ENCODE peak calls at places on chromosomes 1 and 21, in eight cellular contexts. B is cardiac fibroblast, R is breast epithelium, C is endodermal cell, J is astrocyte of the spinal cord, K is HCT116, S is lung, V is neural progenitor cell. Y is an unnamed sample.

GRCh38 chr1:175157200-175157599 is 35.4 kb downstream of the KIAA0040 start:
- DNase-seq in B (no peak), R (no peak), C (no peak), J (no peak), K (no peak), S (no peak), V (no peak), Y (no peak)

GRCh38 chr1:216186131-216186530 is 237.1 kb downstream of the USH2A start:
- DNase-seq in B (no peak), R (no peak), C (no peak), J (no peak), K (no peak), S (no peak), V (no peak), Y (no peak)

GRCh38 chr1:176949033-176949662 is 215.4 kb downstream of the ASTN1 start:
- DNase-seq in B (peak), R (peak), C (peak), J (peak), K (peak), S (peak), V (peak), Y (peak)

GRCh38 chr1:89487972-89488371 is 36.7 kb upstream of the LRRC8B start:
- DNase-seq in B (no peak), R (no peak), C (no peak), J (no peak), K (no peak), S (no peak), V (no peak), Y (no peak)

GRCh38 chr1:44405804-44406743 is 1.0 kb downstream of the RNF220 start:
- DNase-seq in B (peak), R (no peak), C (peak), J (no peak), K (no peak), S (no peak), V (peak), Y (peak)

GRCh38 chr1:235002706-235003300 is 125.8 kb downstream of the TOMM20 start:
- DNase-seq in B (no peak), R (no peak), C (no peak), J (no peak), K (no peak), S (no peak), V (no peak), Y (no peak)

GRCh38 chr1:76669624-76670023 is 197.7 kb upstream of the ST6GALNAC5 start:
- DNase-seq in B (no peak), R (no peak), C (no peak), J (no peak), K (no peak), S (no peak), V (no peak), Y (no peak)

GRCh38 chr1:104476126-104476525 is 726.4 kb downstream of the AMY1C start:
- DNase-seq in B (no peak), R (no peak), C (no peak), J (no peak), K (no peak), S (no peak), V (no peak), Y (no peak)

GRCh38 chr1:100921110-100921706 is 25.3 kb downstream of the SLC30A7 start:
- DNase-seq in B (peak), R (no peak), C (no peak), J (peak), K (peak), S (no peak), V (peak), Y (peak)

GRCh38 chr1:151988405-151988851 is 5.2 kb downstream of the S100A10 start:
- DNase-seq in B (peak), R (no peak), C (peak), J (peak), K (peak), S (no peak), V (no peak), Y (peak)

GRCh38 chr1:151990856-151991198 is 2.8 kb downstream of the S100A10 start:
- DNase-seq in B (peak), R (peak), C (no peak), J (peak), K (no peak), S (peak), V (no peak), Y (no peak)

GRCh38 chr1:151990058-151990855 is 3.4 kb downstream of the S100A10 start:
- DNase-seq in B (no peak), R (no peak), C (no peak), J (no peak), K (no peak), S (no peak), V (no peak), Y (peak)

GRCh38 chr1:151991663-151992344 is 1.9 kb downstream of the S100A10 start:
- DNase-seq in B (no peak), R (no peak), C (no peak), J (no peak), K (no peak), S (no peak), V (no peak), Y (no peak)

DNA sequence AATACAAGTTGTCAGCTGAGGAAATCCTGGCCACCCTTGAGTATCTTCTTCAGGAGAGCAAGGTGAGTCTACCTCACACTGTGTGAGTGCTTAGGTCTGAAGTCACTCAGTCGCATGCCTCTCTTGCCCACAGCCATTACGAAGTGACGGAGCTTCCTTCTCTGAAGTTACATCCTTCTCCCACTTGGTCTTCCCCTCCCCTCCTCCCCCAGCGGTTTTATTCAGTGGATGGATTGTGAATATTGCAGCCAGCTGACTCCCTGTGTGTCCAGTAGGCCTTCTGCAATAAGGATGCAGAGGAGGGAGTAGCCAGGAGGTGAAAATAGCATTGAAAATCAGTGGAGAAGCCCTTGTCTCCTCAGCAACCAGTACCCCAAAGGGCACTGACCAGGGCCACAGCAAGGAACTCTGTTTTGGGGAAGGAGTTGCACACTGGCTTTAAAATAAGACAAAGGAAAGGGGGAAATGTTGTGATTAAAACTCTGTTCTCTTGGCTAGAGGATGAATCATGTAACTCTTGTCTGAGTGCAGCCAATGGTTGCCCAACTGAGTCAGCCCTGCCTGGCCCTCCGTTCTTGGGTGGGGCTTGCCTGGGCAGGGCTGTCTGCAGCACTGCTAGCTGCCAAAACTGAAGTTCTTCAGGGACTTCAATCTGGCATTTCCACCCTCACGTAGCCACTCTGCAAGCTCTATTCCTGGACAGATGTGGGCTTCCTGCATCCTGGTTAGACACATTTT is 4.4 kb downstream of the S100A10 start:
- DNase-seq in B (peak), R (no peak), C (no peak), J (peak), K (no peak), S (peak), V (no peak), Y (peak)
- H3K4me3 ChIP-seq in B (peak), R (no peak), C (peak), J (peak), K (peak), S (no peak), V (no peak), Y (peak)

GRCh38 chr1:9996624-9997582 is at the start of gene RBP7:
- DNase-seq in B (no peak), R (no peak), C (peak), J (no peak), K (no peak), S (no peak), V (peak), Y (peak)
- H3K4me3 ChIP-seq in B (peak), R (peak), C (peak), J (no peak), K (peak), S (peak), V (peak), Y (peak)

DNA sequence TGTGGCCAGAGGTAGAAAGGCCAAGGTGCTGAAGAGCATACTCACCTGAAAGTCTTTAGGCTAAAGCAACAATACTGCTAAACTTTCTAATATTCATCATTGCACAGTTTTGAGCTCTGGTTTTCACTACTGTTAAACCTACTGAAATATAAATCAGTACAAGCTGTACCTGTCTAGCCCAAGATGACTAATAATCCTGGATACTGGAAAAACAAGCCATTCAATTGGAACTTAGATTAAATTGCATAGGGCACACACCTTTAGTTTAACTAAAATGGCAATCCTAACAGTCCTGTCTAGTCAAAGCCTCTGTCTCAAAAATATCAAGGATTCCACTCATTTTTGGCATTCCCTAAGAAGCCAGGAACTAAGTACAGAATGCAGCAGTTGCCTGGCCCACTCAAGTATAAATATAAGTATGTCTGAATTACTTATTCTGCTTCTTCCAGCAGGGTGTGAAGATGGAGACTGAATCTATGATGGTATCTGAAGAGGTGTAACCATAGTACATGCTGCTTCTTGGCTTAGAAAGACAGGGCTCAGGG is 3.1 kb downstream of the CHML start:
- DNase-seq in B (peak), R (no peak), C (no peak), J (no peak), K (no peak), S (no peak), V (no peak), Y (no peak)
- H3K4me3 ChIP-seq in B (no peak), R (no peak), C (no peak), J (no peak), K (no peak), S (no peak), V (peak), Y (no peak)

DNA sequence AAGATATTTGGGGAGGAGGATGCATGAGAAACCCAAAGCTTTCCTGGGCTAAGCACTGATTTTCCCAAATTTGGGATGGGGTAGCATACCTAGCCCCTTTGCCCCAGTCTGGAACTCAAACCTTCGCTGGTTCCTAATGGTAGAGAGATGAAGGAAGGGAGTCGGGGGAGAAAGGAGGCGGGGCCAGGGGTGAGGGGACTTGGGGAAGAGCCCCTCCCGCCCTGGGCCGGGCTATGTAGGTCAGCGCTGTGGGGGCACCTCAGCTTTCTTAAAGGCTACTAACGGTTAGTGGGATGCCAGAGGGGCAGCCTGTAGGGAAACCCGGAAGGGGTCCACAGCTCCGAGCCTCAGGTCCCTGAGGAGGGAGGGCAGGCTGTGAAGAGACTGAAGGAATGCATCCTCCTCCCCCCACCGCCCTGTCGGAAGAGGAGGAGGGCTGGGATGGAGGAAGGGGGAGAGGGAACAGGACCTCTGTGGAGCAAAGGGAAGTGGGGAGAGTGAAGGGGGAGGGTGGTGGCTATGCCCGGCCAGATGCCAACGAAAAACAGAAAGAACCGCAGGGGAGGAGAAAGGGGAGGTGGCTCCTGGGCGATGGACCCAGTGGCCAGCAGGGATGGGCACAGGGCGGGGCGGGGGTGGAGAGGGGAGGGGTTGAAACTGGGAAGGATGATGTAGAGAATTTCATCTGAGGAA is 1.3 kb downstream of the CADM3 start:
- DNase-seq in B (no peak), R (no peak), C (peak), J (no peak), K (no peak), S (no peak), V (peak), Y (no peak)
- H3K4me3 ChIP-seq in B (peak), R (peak), C (peak), J (no peak), K (no peak), S (no peak), V (peak), Y (no peak)

GRCh38 chr21:20996421-20997307 is 1.5 kb upstream of the NCAM2 start:
- DNase-seq in B (peak), R (no peak), C (peak), J (peak), K (no peak), S (no peak), V (peak), Y (no peak)
- H3K4me3 ChIP-seq in B (peak), R (peak), C (peak), J (peak), K (no peak), S (no peak), V (peak), Y (no peak)

DNA sequence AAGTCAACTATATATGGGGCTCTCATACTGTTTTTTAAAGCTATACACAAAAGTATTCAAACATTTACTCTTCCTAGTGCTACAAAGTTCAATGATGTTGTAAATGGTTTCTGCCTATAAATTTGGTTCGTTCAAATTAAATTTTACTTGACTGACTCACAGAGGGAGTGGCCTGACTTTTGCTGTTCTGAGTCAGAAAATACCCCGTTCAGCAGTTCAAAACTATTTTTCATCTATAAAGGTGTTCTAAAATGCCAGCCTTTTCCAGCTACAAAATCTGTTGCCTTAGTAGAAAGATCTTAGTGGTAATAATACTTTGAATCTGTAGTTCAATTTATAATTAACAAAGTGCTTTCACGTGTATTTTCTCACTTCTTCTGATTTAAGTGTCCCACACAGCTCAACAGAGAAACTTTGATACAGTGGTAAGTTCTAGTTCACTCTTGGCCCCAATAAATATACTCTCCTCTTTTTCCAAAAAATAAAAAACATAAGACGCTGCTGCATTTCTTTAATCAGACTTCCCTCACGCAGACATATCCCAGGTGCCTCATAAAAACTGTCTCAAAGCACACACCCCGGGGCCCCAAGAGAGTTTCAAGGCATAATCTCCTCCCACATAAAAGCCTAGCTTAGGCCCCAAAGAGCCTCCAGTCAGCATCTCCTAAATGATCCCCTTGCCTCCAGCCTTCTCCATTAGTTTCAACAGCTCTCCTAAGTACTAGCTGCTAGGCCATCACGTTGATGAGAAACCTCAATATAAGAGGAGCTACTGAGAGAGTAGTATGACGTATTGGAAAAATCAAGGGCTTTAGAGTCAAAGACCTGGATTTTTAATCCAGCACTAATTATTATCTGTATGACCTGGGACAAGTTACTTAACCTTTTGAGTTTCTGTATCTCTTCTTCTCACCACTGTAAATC is 3.2 kb downstream of the PTP4A2 start:
- DNase-seq in B (peak), R (no peak), C (no peak), J (peak), K (no peak), S (no peak), V (peak), Y (no peak)
- H3K4me3 ChIP-seq in B (peak), R (no peak), C (peak), J (peak), K (peak), S (no peak), V (peak), Y (no peak)

DNA sequence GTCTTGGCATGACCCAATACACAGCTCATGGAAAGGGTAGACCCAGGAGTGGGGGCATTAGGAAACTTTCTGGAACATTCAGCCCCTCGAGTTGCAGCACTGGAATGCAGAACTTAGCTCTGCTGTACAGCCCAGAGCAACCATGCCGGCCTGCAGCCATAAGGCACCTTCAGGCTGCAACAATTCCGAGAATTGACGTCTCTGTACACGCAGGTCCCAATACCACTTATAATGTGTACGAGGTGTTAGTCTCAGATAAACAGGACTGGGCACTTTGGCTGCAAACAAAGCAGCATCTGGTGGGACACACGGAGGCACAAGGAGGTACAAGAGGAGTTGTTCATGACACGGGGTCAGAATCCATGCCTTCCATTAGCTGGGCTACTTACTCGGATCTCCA is 7.9 kb downstream of the CBR1 start:
- DNase-seq in B (no peak), R (no peak), C (no peak), J (no peak), K (no peak), S (no peak), V (no peak), Y (no peak)
- H3K4me3 ChIP-seq in B (no peak), R (no peak), C (no peak), J (no peak), K (no peak), S (no peak), V (no peak), Y (no peak)

GRCh38 chr1:170674986-170675385 is 11.1 kb downstream of the PRRX1 start:
- DNase-seq in B (no peak), R (no peak), C (no peak), J (no peak), K (no peak), S (no peak), V (no peak), Y (no peak)

GRCh38 chr1:170676628-170677027 is 12.7 kb downstream of the PRRX1 start:
- DNase-seq in B (peak), R (no peak), C (no peak), J (peak), K (no peak), S (no peak), V (no peak), Y (no peak)

GRCh38 chr1:170675825-170676224 is 11.9 kb downstream of the PRRX1 start:
- DNase-seq in B (no peak), R (no peak), C (no peak), J (no peak), K (no peak), S (no peak), V (no peak), Y (no peak)

GRCh38 chr1:170680428-170680827 is 16.5 kb downstream of the PRRX1 start:
- DNase-seq in B (peak), R (no peak), C (no peak), J (peak), K (no peak), S (no peak), V (no peak), Y (no peak)

GRCh38 chr1:170678196-170678595 is 14.3 kb downstream of the PRRX1 start:
- DNase-seq in B (no peak), R (no peak), C (no peak), J (no peak), K (no peak), S (no peak), V (no peak), Y (no peak)
- H3K4me3 ChIP-seq in B (no peak), R (no peak), C (no peak), J (no peak), K (no peak), S (no peak), V (no peak), Y (no peak)